ENCODE peak calls at places on chromosomes 7 and 10, in seven cellular contexts. W is CD4-positive, CD25-positive, alpha-beta regulatory T cell; D is CD4-positive, alpha-beta memory T cell; N is CD8-positive, alpha-beta T cell; S is CMK; A is GM20000; H is transverse colon. U is an unnamed sample.

GRCh38 chr7:80634505-80634904 is 3.9 kb upstream of the CD36 start:
- DNase-seq in H (no peak), A (no peak), N (no peak), D (no peak), S (no peak), W (no peak), U (no peak)

GRCh38 chr7:73896454-73896853 is 35.5 kb downstream of the TMEM270 start:
- DNase-seq in W (no peak), S (no peak), N (no peak), A (no peak), H (no peak), D (no peak), U (no peak)

GRCh38 chr10:89214766-89215165 is 7.6 kb upstream of the CH25H start:
- DNase-seq in H (no peak), S (no peak), A (no peak), N (no peak), W (no peak), D (no peak), U (no peak)

GRCh38 chr10:4352566-4352961 is 473.4 kb upstream of the AKR1E2 start:
- DNase-seq in D (no peak), S (no peak), A (no peak), H (no peak), W (no peak), N (no peak), U (no peak)

GRCh38 chr10:13206546-13207443 is 27.4 kb downstream of the UCMA start:
- DNase-seq in D (no peak), H (no peak), S (peak), W (no peak), A (no peak), N (no peak), U (no peak)

GRCh38 chr10:90969947-90970673 is 49.2 kb upstream of the ANKRD1 start:
- DNase-seq in W (no peak), D (no peak), N (no peak), S (no peak), A (no peak), H (no peak), U (no peak)

GRCh38 chr7:137081694-137082093 is 213.2 kb downstream of the CHRM2 start:
- DNase-seq in D (no peak), W (no peak), H (peak), S (no peak), N (no peak), A (no peak), U (no peak)

GRCh38 chr7:613442-614140 is 93.9 kb upstream of the PDGFA start:
- DNase-seq in N (no peak), W (no peak), D (no peak), S (no peak), H (no peak), A (no peak), U (no peak)

GRCh38 chr7:46774515-46774914 is 807.4 kb downstream of the TNS3 start:
- DNase-seq in A (no peak), H (no peak), S (no peak), W (no peak), N (no peak), D (no peak), U (no peak)

GRCh38 chr7:48875300-48875916 is 48.9 kb upstream of the CDC14C start:
- DNase-seq in H (peak), N (no peak), A (no peak), W (no peak), D (no peak), S (no peak), U (no peak)

GRCh38 chr10:119832956-119833355 is 39.7 kb downstream of the MCMBP start:
- DNase-seq in S (no peak), N (no peak), W (no peak), H (no peak), A (no peak), D (no peak), U (no peak)

GRCh38 chr10:110360857-110361474 is 56.2 kb upstream of the SMNDC1 start:
- DNase-seq in A (no peak), W (no peak), S (no peak), N (no peak), H (no peak), D (no peak), U (no peak)

GRCh38 chr10:45505336-45505735 is 131.3 kb downstream of the ALOX5 start:
- DNase-seq in D (no peak), H (no peak), A (no peak), N (no peak), W (no peak), S (no peak), U (no peak)

GRCh38 chr7:152459724-152460251 is 24.0 kb upstream of the KMT2C start:
- DNase-seq in H (peak), S (peak), D (no peak), W (no peak), N (no peak), A (peak), U (no peak)

GRCh38 chr7:102008535-102009262 is 191.3 kb downstream of the CUX1 start:
- DNase-seq in A (no peak), N (no peak), H (peak), W (no peak), D (no peak), S (no peak), U (no peak)

GRCh38 chr10:3948843-3949242 is 163.8 kb upstream of the KLF6 start:
- DNase-seq in S (no peak), A (no peak), H (peak), N (peak), D (peak), W (peak), U (peak)

U was measured in activated T-helper 1 cell treated with anti-CD3 and anti-CD28 coated beads, Interleukin-12 subunit alpha, Interleukin-12 subunit beta, Interleukin-2, Interleukin-4 antibody, amounts not matched to agents 30 ng/mL and 10 ng/mL and 1 ng/mL, durations not matched to agents 14 hours and 24 hours and 36 hours.